ENCODE peak calls at places on chromosomes 2 and 18, in five cellular contexts. O is retina, Y is aorta, I is iris pigment epithelial cell, Q is NCI-H510A treated with DMSO at 0.1 percent for 48 hours. W is an unnamed sample.

GRCh38 chr2:207833265-207833751 is 63.6 kb upstream of the FZD5 start:
- DNase-seq in O (no peak), Y (no peak), I (peak), Q (no peak), W (no peak)

GRCh38 chr2:218897394-218898108 is 16.9 kb downstream of the WNT10A start:
- DNase-seq in O (no peak), Y (no peak), I (no peak), Q (no peak), W (no peak)

GRCh38 chr18:14970027-14970426 is 222.1 kb downstream of the ANKRD30B start:
- DNase-seq in O (no peak), Y (no peak), I (no peak), Q (no peak), W (no peak)

GRCh38 chr2:85998071-85998991 is 107.4 kb downstream of the POLR1A start:
- DNase-seq in O (no peak), Y (peak), I (peak), Q (no peak), W (no peak)

GRCh38 chr2:217880490-217880889 is 122.3 kb downstream of the TNS1 start:
- DNase-seq in O (no peak), Y (peak), I (no peak), Q (no peak), W (no peak)

GRCh38 chr2:65430515-65431416 is 1.6 kb downstream of the SPRED2 start:
- DNase-seq in O (peak), Y (peak), I (peak), Q (peak), W (peak)

GRCh38 chr2:3022841-3023372 is 354.7 kb downstream of the EIPR1 start:
- DNase-seq in O (no peak), Y (no peak), I (no peak), Q (no peak), W (no peak)

GRCh38 chr2:51490576-51491234 is 458.8 kb upstream of the NRXN1 start:
- DNase-seq in O (no peak), Y (no peak), I (peak), Q (no peak), W (no peak)

GRCh38 chr2:31382452-31383120 is 32.0 kb downstream of the XDH start:
- DNase-seq in O (no peak), Y (no peak), I (peak), Q (no peak), W (no peak)

GRCh38 chr2:120768112-120769048 is 32.7 kb downstream of the GLI2 start:
- DNase-seq in O (no peak), Y (peak), I (no peak), Q (no peak), W (no peak)

GRCh38 chr2:166762746-166763145 is 125.5 kb upstream of the XIRP2 start:
- DNase-seq in O (no peak), Y (no peak), I (peak), Q (no peak), W (no peak)

GRCh38 chr2:42568431-42569115 is at the start of gene MTA3:
- DNase-seq in O (peak), Y (peak), I (peak), Q (peak), W (peak)

GRCh38 chr2:106745468-106745867 is 140.5 kb downstream of the ST6GAL2 start:
- DNase-seq in O (no peak), Y (no peak), I (no peak), Q (peak), W (no peak)

GRCh38 chr2:230319211-230319862 is 7.7 kb upstream of the SP140L start:
- DNase-seq in O (no peak), Y (no peak), I (no peak), Q (no peak), W (peak)

GRCh38 chr2:143926731-143927130 is 593.2 kb downstream of the ZEB2 start:
- DNase-seq in O (no peak), Y (no peak), I (no peak), Q (no peak), W (no peak)

GRCh38 chr18:35410561-35410960 is 33.4 kb upstream of the ZNF396 start:
- DNase-seq in O (no peak), Y (no peak), I (no peak), Q (no peak), W (no peak)

GRCh38 chr2:191030521-191031154 is 16.7 kb upstream of the STAT1 start:
- DNase-seq in O (peak), Y (no peak), I (peak), Q (peak), W (peak)

GRCh38 chr2:158507141-158507540 is 50.4 kb downstream of the PKP4 start:
- DNase-seq in O (no peak), Y (no peak), I (peak), Q (no peak), W (no peak)

GRCh38 chr2:237060518-237061312 is 25.0 kb upstream of the COPS8 start:
- DNase-seq in O (peak), Y (no peak), I (peak), Q (peak), W (no peak)

GRCh38 chr2:199875400-199875799 is 24.4 kb upstream of the FTCDNL1 start:
- DNase-seq in O (no peak), Y (no peak), I (no peak), Q (no peak), W (no peak)